ENCODE peak calls at places on chromosomes 6 and 20, in nine cellular contexts. P is activated T-helper 2 cell treated with anti-CD3 and anti-CD28 coated beads, Interferon-gamma antibody, Interleukin-2, Interleukin-4, amounts not matched to agents 10 μg/mL and 5 μg/mL and 100 μg/mL, durations not matched to agents 14 hours and 24 hours and 36 hours; U is stimulated activated CD4-positive, alpha-beta T cell treated with anti-CD3 and anti-CD28 coated beads, Interleukin-12 subunit alpha, Interleukin-12 subunit beta, amount 100 ng/mL, for 4 hours; J is activated CD4-positive, alpha-beta T cell treated with anti-CD3 and anti-CD28 coated beads for 48 hours; S is SW480; G is NAMALWA; L is cardiac fibroblast; R is astrocyte of the cerebellum; N is stimulated activated naive CD8-positive, alpha-beta T cell treated with anti-CD3 and anti-CD28 coated beads, Interleukin-15, Interleukin-2, amounts not matched to agents 100 U/mL and 50 U/mL, for 24 hours. E is an unnamed sample.

GRCh38 chr6:20253021-20253420 is 40.8 kb upstream of the MBOAT1 start:
- DNase-seq in P (no peak), U (no peak), J (no peak), S (no peak), G (no peak), L (no peak), R (no peak), N (no peak), E (no peak)

GRCh38 chr6:21918081-21918480 is 324.5 kb downstream of the SOX4 start:
- DNase-seq in P (no peak), U (no peak), J (no peak), S (no peak), G (no peak), L (no peak), R (no peak), N (no peak), E (no peak)

GRCh38 chr20:6231551-6231950 is 108.7 kb upstream of the FERMT1 start:
- DNase-seq in P (no peak), U (no peak), J (no peak), S (no peak), G (no peak), L (peak; percentile 38), R (peak; percentile 33), N (no peak), E (peak; percentile 36)

GRCh38 chr6:105136433-105137350 is 43.1 kb downstream of the POPDC3 start:
- DNase-seq in P (peak; percentile 14), U (peak; percentile 16), J (peak; percentile 24), S (peak; percentile 1), G (no peak), L (peak; percentile 60), R (peak; percentile 27), N (peak; percentile 39), E (peak; percentile 65)

GRCh38 chr6:80094017-80094416 is 12.5 kb upstream of the BCKDHB start:
- DNase-seq in P (no peak), U (no peak), J (no peak), S (peak; percentile 15), G (peak; percentile 59), L (peak; percentile 37), R (no peak), N (peak; percentile 11), E (peak; percentile 37)

GRCh38 chr20:2149507-2149906 is 47.9 kb downstream of the STK35 start:
- DNase-seq in P (no peak), U (no peak), J (no peak), S (no peak), G (no peak), L (peak; percentile 23), R (no peak), N (no peak), E (no peak)

GRCh38 chr20:1892122-1892385 is 3.2 kb upstream of the SIRPA start:
- DNase-seq in P (no peak), U (no peak), J (no peak), S (no peak), G (no peak), L (no peak), R (no peak), N (no peak), E (no peak)

GRCh38 chr6:84882768-84883766 is 118.7 kb upstream of the TBX18 start:
- DNase-seq in P (no peak), U (no peak), J (no peak), S (no peak), G (no peak), L (no peak), R (no peak), N (no peak), E (peak; percentile 62)

GRCh38 chr6:12903246-12903645 is 186.7 kb downstream of the PHACTR1 start:
- DNase-seq in P (no peak), U (no peak), J (no peak), S (no peak), G (no peak), L (no peak), R (no peak), N (no peak), E (no peak)

GRCh38 chr6:17015551-17016381 is 86.1 kb upstream of the STMND1 start:
- DNase-seq in P (peak; percentile 18), U (peak; percentile 12), J (peak; percentile 30), S (no peak), G (peak; percentile 3), L (peak; percentile 45), R (no peak), N (peak; percentile 51), E (no peak)